ENCODE peak calls at places on chromosomes 11 and 22, in nine cellular contexts. M is lung microvascular endothelial cell; Z is CD4-positive, alpha-beta T cell; K is renal cortical epithelial cell; E is HAP-1; S is epithelial cell of esophagus; B is neural progenitor cell; F is effector memory CD8-positive, alpha-beta T cell; I is coronary artery. T is an unnamed sample.

GRCh38 chr11:119536801-119537200 is 113.8 kb upstream of the THY1 start:
- DNase-seq in M (no peak), Z (no peak), K (no peak), E (no peak), S (no peak), B (no peak), F (no peak), I (peak; percentile 38), T (no peak)

GRCh38 chr22:46303347-46303965 is 6.8 kb downstream of the GTSE1 start:
- DNase-seq in M (no peak), Z (no peak), K (peak; percentile 62), E (no peak), S (peak; percentile 30), B (no peak), F (no peak), I (no peak), T (no peak)

GRCh38 chr11:1487091-1487850 is 692 bp upstream of the MOB2 start:
- DNase-seq in M (no peak), Z (no peak), K (no peak), E (no peak), S (no peak), B (no peak), F (no peak), I (no peak), T (no peak)

GRCh38 chr11:12418019-12418611 is 40.7 kb downstream of the PARVA start:
- DNase-seq in M (no peak), Z (no peak), K (no peak), E (no peak), S (no peak), B (no peak), F (no peak), I (no peak), T (peak; percentile 77)

GRCh38 chr11:68831124-68831523 is 10.6 kb downstream of the CPT1A start:
- DNase-seq in M (no peak), Z (no peak), K (no peak), E (no peak), S (no peak), B (no peak), F (no peak), I (no peak), T (no peak)

GRCh38 chr22:33126881-33127280 is 68.7 kb upstream of the SYN3 start:
- DNase-seq in M (peak; percentile 2), Z (no peak), K (peak; percentile 12), E (peak; percentile 37), S (peak; percentile 13), B (peak; percentile 64), F (no peak), I (no peak), T (no peak)

GRCh38 chr11:10565493-10565892 is 3.0 kb downstream of the LYVE1 start:
- DNase-seq in M (no peak), Z (no peak), K (no peak), E (no peak), S (no peak), B (no peak), F (no peak), I (no peak), T (no peak)

GRCh38 chr11:70536051-70536877 is 137.9 kb downstream of the CTTN start:
- DNase-seq in M (no peak), Z (no peak), K (no peak), E (no peak), S (no peak), B (no peak), F (no peak), I (no peak), T (no peak)

GRCh38 chr22:36921309-36922096 is 8.1 kb downstream of the CSF2RB start:
- DNase-seq in M (no peak), Z (no peak), K (no peak), E (no peak), S (no peak), B (no peak), F (no peak), I (no peak), T (no peak)

GRCh38 chr11:43649921-43650320 is 30.6 kb upstream of the HSD17B12 start:
- DNase-seq in M (no peak), Z (no peak), K (no peak), E (no peak), S (no peak), B (no peak), F (no peak), I (no peak), T (no peak)

GRCh38 chr11:86486261-86487030 is 111.8 kb downstream of the CCDC81 start:
- DNase-seq in M (peak; percentile 53), Z (no peak), K (no peak), E (no peak), S (no peak), B (no peak), F (peak; percentile 40), I (no peak), T (no peak)

GRCh38 chr22:27386186-27386585 is 415.4 kb downstream of the MN1 start:
- DNase-seq in M (no peak), Z (no peak), K (peak; percentile 66), E (no peak), S (peak; percentile 98), B (no peak), F (no peak), I (peak; percentile 58), T (no peak)

GRCh38 chr11:128365044-128365443 is 222.3 kb downstream of the ETS1 start:
- DNase-seq in M (peak; percentile 74), Z (no peak), K (peak; percentile 56), E (no peak), S (peak; percentile 76), B (peak; percentile 51), F (no peak), I (no peak), T (no peak)

GRCh38 chr11:104090767-104091166 is 54.3 kb downstream of the DDI1 start:
- DNase-seq in M (no peak), Z (no peak), K (no peak), E (no peak), S (no peak), B (peak; percentile 2), F (no peak), I (no peak), T (no peak)

GRCh38 chr11:13334068-13334785 is 56.6 kb downstream of the BMAL1 start:
- DNase-seq in M (no peak), Z (no peak), K (peak; percentile 74), E (no peak), S (peak; percentile 42), B (no peak), F (no peak), I (no peak), T (no peak)

GRCh38 chr11:6320411-6321207 is at the start of gene CAVIN3:
- DNase-seq in M (peak; percentile 69), Z (no peak), K (peak; percentile 48), E (peak; percentile 49), S (peak; percentile 89), B (peak; percentile 73), F (no peak), I (peak; percentile 94), T (peak; percentile 50)

GRCh38 chr22:30208631-30209603 is 37.6 kb downstream of the LIF start:
- DNase-seq in M (peak; percentile 42), Z (no peak), K (no peak), E (no peak), S (no peak), B (no peak), F (no peak), I (peak; percentile 88), T (no peak)

GRCh38 chr22:25097006-25097405 is 102.7 kb upstream of the CRYBB3 start:
- DNase-seq in M (no peak), Z (no peak), K (no peak), E (no peak), S (no peak), B (no peak), F (no peak), I (no peak), T (no peak)

GRCh38 chr11:132561937-132562336 is 970.4 kb downstream of the OPCML start:
- DNase-seq in M (no peak), Z (no peak), K (no peak), E (no peak), S (no peak), B (no peak), F (no peak), I (no peak), T (no peak)

GRCh38 chr11:9906043-9906791 is 242.3 kb downstream of the SWAP70 start:
- DNase-seq in M (peak; percentile 31), Z (no peak), K (peak; percentile 84), E (peak; percentile 55), S (peak; percentile 92), B (peak; percentile 3), F (no peak), I (no peak), T (peak; percentile 98)

GRCh38 chr11:36478700-36479329 is 31.3 kb downstream of the TRAF6 start:
- DNase-seq in M (peak; percentile 51), Z (no peak), K (peak; percentile 58), E (peak; percentile 55), S (peak; percentile 59), B (peak; percentile 75), F (peak; percentile 37), I (no peak), T (no peak)

GRCh38 chr11:27158763-27159679 is 118.4 kb downstream of the BBOX1 start:
- DNase-seq in M (peak; percentile 67), Z (no peak), K (peak; percentile 79), E (peak; percentile 67), S (peak; percentile 81), B (peak; percentile 70), F (no peak), I (no peak), T (peak; percentile 26)

GRCh38 chr22:38416621-38417251 is 38.3 kb downstream of the KCNJ4 start:
- DNase-seq in M (no peak), Z (no peak), K (no peak), E (no peak), S (no peak), B (no peak), F (no peak), I (peak; percentile 58), T (no peak)

GRCh38 chr22:29503811-29504372 is 23.9 kb downstream of the NEFH start:
- DNase-seq in M (no peak), Z (no peak), K (peak; percentile 66), E (peak; percentile 76), S (peak; percentile 34), B (peak; percentile 76), F (no peak), I (no peak), T (peak; percentile 30)

GRCh38 chr11:125625594-125626380 is 824 bp downstream of the CHEK1 start:
- DNase-seq in M (peak; percentile 91), Z (peak; percentile 85), K (peak; percentile 69), E (peak; percentile 95), S (peak; percentile 92), B (peak; percentile 98), F (peak; percentile 73), I (peak; percentile 90), T (peak; percentile 43)

GRCh38 chr11:19753451-19754041 is 40.9 kb downstream of the NAV2 start:
- DNase-seq in M (no peak), Z (no peak), K (peak; percentile 51), E (no peak), S (peak; percentile 27), B (no peak), F (no peak), I (no peak), T (no peak)

GRCh38 chr11:106463796-106464201 is 386.3 kb downstream of the AASDHPPT start:
- DNase-seq in M (peak; percentile 28), Z (no peak), K (no peak), E (no peak), S (no peak), B (no peak), F (no peak), I (no peak), T (no peak)